ENCODE peak calls at places on chromosomes 5 and 9, in five cellular contexts. J is naive thymus-derived CD4-positive, alpha-beta T cell; K is GM23338; B is choroid plexus epithelial cell; U is thyroid gland. E is an unnamed sample.

GRCh38 chr5:122736086-122736485 is 38.8 kb upstream of the SNX2 start:
- DNase-seq in J (no peak), K (no peak), B (no peak), U (no peak), E (no peak)

GRCh38 chr5:58891072-58891970 is 308.4 kb downstream of the RAB3C start:
- DNase-seq in J (peak; percentile 38), K (peak; percentile 85), B (peak; percentile 93), U (peak; percentile 62), E (peak; percentile 28)

GRCh38 chr5:91302335-91302734 is 80.8 kb downstream of the ARRDC3 start:
- DNase-seq in J (no peak), K (peak; percentile 43), B (no peak), U (no peak), E (no peak)

GRCh38 chr5:150181766-150182545 is 7.9 kb upstream of the SLC6A7 start:
- DNase-seq in J (no peak), K (no peak), B (no peak), U (no peak), E (no peak)

GRCh38 chr5:82834151-82834550 is 243.0 kb downstream of the TMEM167A start:
- DNase-seq in J (no peak), K (no peak), B (no peak), U (no peak), E (no peak)

GRCh38 chr9:133116346-133117231 is 4.5 kb downstream of the RALGDS start:
- DNase-seq in J (no peak), K (no peak), B (no peak), U (no peak), E (no peak)

GRCh38 chr9:133661846-133662636 is 25.9 kb downstream of the DBH start:
- DNase-seq in J (no peak), K (no peak), B (no peak), U (no peak), E (no peak)

GRCh38 chr9:130421802-130422276 is 22.9 kb upstream of the ASS1 start:
- DNase-seq in J (no peak), K (peak; percentile 60), B (peak; percentile 89), U (peak; percentile 56), E (no peak)

GRCh38 chr5:102799017-102799416 is 43.9 kb downstream of the PAM start:
- DNase-seq in J (no peak), K (no peak), B (peak; percentile 48), U (no peak), E (no peak)

GRCh38 chr5:24905123-24905522 is 260.3 kb upstream of the CDH10 start:
- DNase-seq in J (no peak), K (no peak), B (no peak), U (no peak), E (no peak)

GRCh38 chr5:44396312-44396711 is 7.1 kb upstream of the FGF10 start:
- DNase-seq in J (no peak), K (no peak), B (no peak), U (no peak), E (no peak)

GRCh38 chr9:90860826-90861225 is 59.2 kb downstream of the SYK start:
- DNase-seq in J (no peak), K (no peak), B (no peak), U (no peak), E (no peak)

GRCh38 chr9:6054280-6055099 is 39.1 kb upstream of the RANBP6 start:
- DNase-seq in J (no peak), K (peak; percentile 95), B (peak; percentile 87), U (peak; percentile 81), E (peak; percentile 67)

GRCh38 chr9:83030391-83031107 is 32.4 kb downstream of the RASEF start:
- DNase-seq in J (no peak), K (no peak), B (no peak), U (no peak), E (no peak)

GRCh38 chr5:92544567-92544966 is 1036.5 kb downstream of the NR2F1-AS1 start:
- DNase-seq in J (no peak), K (no peak), B (peak; percentile 92), U (no peak), E (no peak)

GRCh38 chr9:110180713-110181434 is 27.1 kb downstream of the C9orf152 start:
- DNase-seq in J (no peak), K (peak; percentile 31), B (peak; percentile 77), U (no peak), E (no peak)

GRCh38 chr5:171386861-171387254 is 791 bp upstream of the NPM1 start:
- DNase-seq in J (no peak), K (peak; percentile 65), B (no peak), U (no peak), E (peak; percentile 10)

GRCh38 chr9:75083188-75083976 is 4.6 kb downstream of the NMRK1 start:
- DNase-seq in J (no peak), K (peak; percentile 63), B (peak; percentile 36), U (peak; percentile 73), E (no peak)

GRCh38 chr5:35861718-35862117 is 5.0 kb downstream of the IL7R start:
- DNase-seq in J (no peak), K (no peak), B (no peak), U (no peak), E (no peak)
- H3K4me3 ChIP-seq in J (peak overlapping the region; percentile 80), K (no peak overlapping the region), B (no peak overlapping the region), U (no peak overlapping the region), E (no peak overlapping the region)

GRCh38 chr5:95864456-95864855 is 41.9 kb upstream of the GLRX start:
- DNase-seq in J (no peak), K (no peak), B (no peak), U (no peak), E (no peak)
- H3K4me3 ChIP-seq in J (no peak overlapping the region), K (no peak overlapping the region), B (no peak overlapping the region), U (no peak overlapping the region), E (no peak overlapping the region)

GRCh38 chr9:124853605-124854143 is 414 bp downstream of the WDR38 start:
- DNase-seq in J (no peak), K (no peak), B (no peak), U (no peak), E (no peak)
- H3K4me3 ChIP-seq in J (no peak overlapping the region), K (peak overlapping the region; percentile 59), B (peak overlapping the region; percentile 63), U (peak overlapping the region; percentile 35), E (no peak overlapping the region)

GRCh38 chr9:112489039-112489546 is 2.5 kb downstream of the KIAA1958 start:
- DNase-seq in J (no peak), K (peak; percentile 39), B (no peak), U (no peak), E (no peak)
- H3K4me3 ChIP-seq in J (no peak overlapping the region), K (peak overlapping the region; percentile 83), B (no peak overlapping the region), U (no peak overlapping the region), E (no peak overlapping the region)

GRCh38 chr9:109013678-109014145 is 413 bp upstream of the CTNNAL1 start:
- DNase-seq in J (no peak), K (no peak), B (peak; percentile 72), U (no peak), E (no peak)

GRCh38 chr9:109012009-109012875 is 1.1 kb downstream of the CTNNAL1 start:
- DNase-seq in J (no peak), K (peak; percentile 76), B (peak; percentile 92), U (peak; percentile 83), E (no peak)

GRCh38 chr9:109012876-109013677 is at the start of gene CTNNAL1:
- DNase-seq in J (peak; percentile 80), K (peak; percentile 96), B (peak; percentile 91), U (peak; percentile 95), E (peak; percentile 65)

GRCh38 chr9:109014267-109015025 is 1.1 kb upstream of the CTNNAL1 start:
- DNase-seq in J (no peak), K (peak; percentile 50), B (peak; percentile 94), U (peak; percentile 79), E (no peak)

GRCh38 chr9:109010676-109011655 is 2.3 kb downstream of the CTNNAL1 start:
- DNase-seq in J (no peak), K (no peak), B (peak; percentile 90), U (peak; percentile 17), E (no peak)
- H3K4me3 ChIP-seq in J (no peak overlapping the region), K (peak overlapping the region; percentile 68), B (peak overlapping the region; percentile 84), U (no peak overlapping the region), E (no peak overlapping the region)

GRCh38 chr9:104992696-104993095 is 64.7 kb upstream of the ABCA1 start:
- DNase-seq in J (no peak), K (peak; percentile 33), B (peak; percentile 85), U (no peak), E (no peak)
- H3K4me3 ChIP-seq in J (no peak overlapping the region), K (peak overlapping the region; percentile 83), B (no peak overlapping the region), U (no peak overlapping the region), E (peak overlapping the region; percentile 53)

DNA sequence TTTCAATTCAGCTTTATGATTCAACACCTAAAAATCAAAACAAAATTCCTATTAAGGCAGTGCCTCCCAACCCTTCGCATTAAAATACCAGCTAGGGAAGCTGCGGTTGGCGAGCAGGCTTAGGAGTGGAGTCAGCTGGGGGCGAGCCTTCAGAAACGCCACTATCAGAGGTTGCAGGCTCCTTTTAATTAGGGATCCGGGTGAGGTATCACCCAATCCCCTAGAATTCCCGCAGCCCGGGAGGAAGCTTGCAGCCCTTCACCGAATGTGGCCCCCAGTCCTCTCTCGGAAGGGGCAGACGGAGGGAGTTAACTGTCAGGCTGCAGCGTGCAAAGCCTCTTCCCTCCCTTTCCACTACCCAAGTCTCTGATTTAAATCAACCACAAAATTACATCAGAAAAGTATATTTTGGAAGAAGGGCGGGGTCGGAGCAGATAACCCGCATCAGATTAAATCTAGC is 1.7 kb downstream of the STC2 start:
- DNase-seq in J (no peak), K (no peak), B (peak; percentile 78), U (no peak), E (no peak)
- H3K4me3 ChIP-seq in J (no peak overlapping the region), K (peak overlapping the region; percentile 99), B (peak overlapping the region; percentile 75), U (peak overlapping the region; percentile 29), E (no peak overlapping the region)

GRCh38 chr9:96022445-96023031 is 147.0 kb downstream of the ERCC6L2 start:
- DNase-seq in J (no peak), K (peak; percentile 75), B (no peak), U (peak; percentile 88), E (no peak)

GRCh38 chr9:96021616-96022444 is 146.3 kb downstream of the ERCC6L2 start:
- DNase-seq in J (no peak), K (peak; percentile 44), B (no peak), U (peak; percentile 30), E (no peak)

GRCh38 chr9:96020822-96021615 is 145.5 kb downstream of the ERCC6L2 start:
- DNase-seq in J (peak; percentile 44), K (peak; percentile 67), B (peak; percentile 31), U (peak; percentile 48), E (no peak)

GRCh38 chr9:96015876-96016686 is 140.6 kb downstream of the ERCC6L2 start:
- DNase-seq in J (no peak), K (no peak), B (no peak), U (no peak), E (peak; percentile 56)

GRCh38 chr9:96020300-96020821 is 144.9 kb downstream of the ERCC6L2 start:
- DNase-seq in J (no peak), K (peak; percentile 17), B (no peak), U (no peak), E (no peak)
- H3K4me3 ChIP-seq in J (peak overlapping the region; percentile 61), K (peak overlapping the region; percentile 80), B (peak overlapping the region; percentile 56), U (peak overlapping the region; percentile 62), E (no peak overlapping the region)

E was measured in Jurkat, Clone E6-1.